ENCODE peak calls at places on chromosome 6, in eight cellular contexts. One of them, this sample, is unnamed.

GRCh38 chr6:43476744-43477143 is 626 bp upstream of the TJAP1 start:
- DNase-seq in activated CD4-positive, alpha-beta T cell treated with anti-CD3 and anti-CD28 coated beads, Interleukin-2, amount 50 U/mL, for 1 hour: no peak
- DNase-seq in T-helper 9 cell: no peak
- DNase-seq in CD4-positive, alpha-beta memory T cell: no peak
- DNase-seq in fibroblast of mammary gland: no peak
- DNase-seq in iris pigment epithelial cell: no peak
- DNase-seq in astrocyte of the spinal cord: no peak
- DNase-seq in cardiac muscle cell: no peak
- DNase-seq in this sample: no peak

GRCh38 chr6:18280084-18280483 is 15.8 kb upstream of the DEK start:
- DNase-seq in activated CD4-positive, alpha-beta T cell treated with anti-CD3 and anti-CD28 coated beads, Interleukin-2, amount 50 U/mL, for 1 hour: no peak
- DNase-seq in T-helper 9 cell: no peak
- DNase-seq in CD4-positive, alpha-beta memory T cell: no peak
- DNase-seq in fibroblast of mammary gland: no peak
- DNase-seq in iris pigment epithelial cell: peak
- DNase-seq in astrocyte of the spinal cord: no peak
- DNase-seq in cardiac muscle cell: no peak
- DNase-seq in this sample: no peak

GRCh38 chr6:47416396-47417345 is 60.9 kb upstream of the CD2AP start:
- DNase-seq in activated CD4-positive, alpha-beta T cell treated with anti-CD3 and anti-CD28 coated beads, Interleukin-2, amount 50 U/mL, for 1 hour: no peak
- DNase-seq in T-helper 9 cell: no peak
- DNase-seq in CD4-positive, alpha-beta memory T cell: no peak
- DNase-seq in fibroblast of mammary gland: no peak
- DNase-seq in iris pigment epithelial cell: no peak
- DNase-seq in astrocyte of the spinal cord: no peak
- DNase-seq in cardiac muscle cell: no peak
- DNase-seq in this sample: no peak

GRCh38 chr6:77455271-77455670 is 8.0 kb downstream of the HTR1B start:
- DNase-seq in activated CD4-positive, alpha-beta T cell treated with anti-CD3 and anti-CD28 coated beads, Interleukin-2, amount 50 U/mL, for 1 hour: no peak
- DNase-seq in T-helper 9 cell: no peak
- DNase-seq in CD4-positive, alpha-beta memory T cell: no peak
- DNase-seq in fibroblast of mammary gland: no peak
- DNase-seq in iris pigment epithelial cell: peak
- DNase-seq in astrocyte of the spinal cord: no peak
- DNase-seq in cardiac muscle cell: no peak
- DNase-seq in this sample: no peak

GRCh38 chr6:137820952-137821351 is 46.1 kb upstream of the TNFAIP3 start:
- DNase-seq in activated CD4-positive, alpha-beta T cell treated with anti-CD3 and anti-CD28 coated beads, Interleukin-2, amount 50 U/mL, for 1 hour: no peak
- DNase-seq in T-helper 9 cell: no peak
- DNase-seq in CD4-positive, alpha-beta memory T cell: no peak
- DNase-seq in fibroblast of mammary gland: peak
- DNase-seq in iris pigment epithelial cell: peak
- DNase-seq in astrocyte of the spinal cord: no peak
- DNase-seq in cardiac muscle cell: no peak
- DNase-seq in this sample: no peak

GRCh38 chr6:4287811-4288244 is 152.5 kb upstream of the ECI2 start:
- DNase-seq in activated CD4-positive, alpha-beta T cell treated with anti-CD3 and anti-CD28 coated beads, Interleukin-2, amount 50 U/mL, for 1 hour: no peak
- DNase-seq in T-helper 9 cell: no peak
- DNase-seq in CD4-positive, alpha-beta memory T cell: no peak
- DNase-seq in fibroblast of mammary gland: no peak
- DNase-seq in iris pigment epithelial cell: no peak
- DNase-seq in astrocyte of the spinal cord: no peak
- DNase-seq in cardiac muscle cell: no peak
- DNase-seq in this sample: no peak

GRCh38 chr6:134193536-134194521 is 124.1 kb downstream of the SGK1 start:
- DNase-seq in activated CD4-positive, alpha-beta T cell treated with anti-CD3 and anti-CD28 coated beads, Interleukin-2, amount 50 U/mL, for 1 hour: no peak
- DNase-seq in T-helper 9 cell: no peak
- DNase-seq in CD4-positive, alpha-beta memory T cell: no peak
- DNase-seq in fibroblast of mammary gland: no peak
- DNase-seq in iris pigment epithelial cell: no peak
- DNase-seq in astrocyte of the spinal cord: no peak
- DNase-seq in cardiac muscle cell: no peak
- DNase-seq in this sample: no peak

GRCh38 chr6:157615411-157615763 is 207.7 kb upstream of the SNX9 start:
- DNase-seq in activated CD4-positive, alpha-beta T cell treated with anti-CD3 and anti-CD28 coated beads, Interleukin-2, amount 50 U/mL, for 1 hour: no peak
- DNase-seq in T-helper 9 cell: no peak
- DNase-seq in CD4-positive, alpha-beta memory T cell: no peak
- DNase-seq in fibroblast of mammary gland: peak
- DNase-seq in iris pigment epithelial cell: no peak
- DNase-seq in astrocyte of the spinal cord: peak
- DNase-seq in cardiac muscle cell: no peak
- DNase-seq in this sample: no peak

GRCh38 chr6:143750945-143751344 is 73.2 kb downstream of the PHACTR2 start:
- DNase-seq in activated CD4-positive, alpha-beta T cell treated with anti-CD3 and anti-CD28 coated beads, Interleukin-2, amount 50 U/mL, for 1 hour: no peak
- DNase-seq in T-helper 9 cell: no peak
- DNase-seq in CD4-positive, alpha-beta memory T cell: no peak
- DNase-seq in fibroblast of mammary gland: no peak
- DNase-seq in iris pigment epithelial cell: no peak
- DNase-seq in astrocyte of the spinal cord: no peak
- DNase-seq in cardiac muscle cell: no peak
- DNase-seq in this sample: no peak

GRCh38 chr6:17885079-17885478 is 102.4 kb downstream of the KIF13A start:
- DNase-seq in activated CD4-positive, alpha-beta T cell treated with anti-CD3 and anti-CD28 coated beads, Interleukin-2, amount 50 U/mL, for 1 hour: no peak
- DNase-seq in T-helper 9 cell: no peak
- DNase-seq in CD4-positive, alpha-beta memory T cell: no peak
- DNase-seq in fibroblast of mammary gland: no peak
- DNase-seq in iris pigment epithelial cell: peak
- DNase-seq in astrocyte of the spinal cord: no peak
- DNase-seq in cardiac muscle cell: no peak
- DNase-seq in this sample: no peak

GRCh38 chr6:19789100-19789805 is 47.9 kb upstream of the ID4 start:
- DNase-seq in activated CD4-positive, alpha-beta T cell treated with anti-CD3 and anti-CD28 coated beads, Interleukin-2, amount 50 U/mL, for 1 hour: no peak
- DNase-seq in T-helper 9 cell: no peak
- DNase-seq in CD4-positive, alpha-beta memory T cell: no peak
- DNase-seq in fibroblast of mammary gland: no peak
- DNase-seq in iris pigment epithelial cell: no peak
- DNase-seq in astrocyte of the spinal cord: no peak
- DNase-seq in cardiac muscle cell: no peak
- DNase-seq in this sample: no peak

GRCh38 chr6:56540950-56541600 is 101.6 kb downstream of the DST start:
- DNase-seq in activated CD4-positive, alpha-beta T cell treated with anti-CD3 and anti-CD28 coated beads, Interleukin-2, amount 50 U/mL, for 1 hour: no peak
- DNase-seq in T-helper 9 cell: no peak
- DNase-seq in CD4-positive, alpha-beta memory T cell: no peak
- DNase-seq in fibroblast of mammary gland: peak
- DNase-seq in iris pigment epithelial cell: no peak
- DNase-seq in astrocyte of the spinal cord: no peak
- DNase-seq in cardiac muscle cell: no peak
- DNase-seq in this sample: no peak

GRCh38 chr6:126811307-126811706 is 307.2 kb upstream of the RSPO3 start:
- DNase-seq in activated CD4-positive, alpha-beta T cell treated with anti-CD3 and anti-CD28 coated beads, Interleukin-2, amount 50 U/mL, for 1 hour: no peak
- DNase-seq in T-helper 9 cell: no peak
- DNase-seq in CD4-positive, alpha-beta memory T cell: no peak
- DNase-seq in fibroblast of mammary gland: peak
- DNase-seq in iris pigment epithelial cell: peak
- DNase-seq in astrocyte of the spinal cord: peak
- DNase-seq in cardiac muscle cell: no peak
- DNase-seq in this sample: no peak

GRCh38 chr6:33886673-33887144 is 82.9 kb upstream of the MLN start:
- DNase-seq in activated CD4-positive, alpha-beta T cell treated with anti-CD3 and anti-CD28 coated beads, Interleukin-2, amount 50 U/mL, for 1 hour: no peak
- DNase-seq in T-helper 9 cell: no peak
- DNase-seq in CD4-positive, alpha-beta memory T cell: peak
- DNase-seq in fibroblast of mammary gland: peak
- DNase-seq in iris pigment epithelial cell: peak
- DNase-seq in astrocyte of the spinal cord: peak
- DNase-seq in cardiac muscle cell: peak
- DNase-seq in this sample: no peak

GRCh38 chr6:27810768-27811298 is 101.4 kb downstream of the OR2B2 start:
- DNase-seq in activated CD4-positive, alpha-beta T cell treated with anti-CD3 and anti-CD28 coated beads, Interleukin-2, amount 50 U/mL, for 1 hour: no peak
- DNase-seq in T-helper 9 cell: no peak
- DNase-seq in CD4-positive, alpha-beta memory T cell: no peak
- DNase-seq in fibroblast of mammary gland: no peak
- DNase-seq in iris pigment epithelial cell: no peak
- DNase-seq in astrocyte of the spinal cord: no peak
- DNase-seq in cardiac muscle cell: no peak
- DNase-seq in this sample: no peak

GRCh38 chr6:78397537-78397936 is 469.8 kb upstream of the IRAK1BP1 start:
- DNase-seq in activated CD4-positive, alpha-beta T cell treated with anti-CD3 and anti-CD28 coated beads, Interleukin-2, amount 50 U/mL, for 1 hour: no peak
- DNase-seq in T-helper 9 cell: no peak
- DNase-seq in CD4-positive, alpha-beta memory T cell: no peak
- DNase-seq in fibroblast of mammary gland: no peak
- DNase-seq in iris pigment epithelial cell: peak
- DNase-seq in astrocyte of the spinal cord: no peak
- DNase-seq in cardiac muscle cell: no peak
- DNase-seq in this sample: no peak

GRCh38 chr6:11328613-11329247 is 96.3 kb upstream of the NEDD9 start:
- DNase-seq in activated CD4-positive, alpha-beta T cell treated with anti-CD3 and anti-CD28 coated beads, Interleukin-2, amount 50 U/mL, for 1 hour: no peak
- DNase-seq in T-helper 9 cell: no peak
- DNase-seq in CD4-positive, alpha-beta memory T cell: no peak
- DNase-seq in fibroblast of mammary gland: peak
- DNase-seq in iris pigment epithelial cell: peak
- DNase-seq in astrocyte of the spinal cord: peak
- DNase-seq in cardiac muscle cell: no peak
- DNase-seq in this sample: no peak

GRCh38 chr6:81838031-81838430 is 85.5 kb upstream of the TENT5A start:
- DNase-seq in activated CD4-positive, alpha-beta T cell treated with anti-CD3 and anti-CD28 coated beads, Interleukin-2, amount 50 U/mL, for 1 hour: no peak
- DNase-seq in T-helper 9 cell: no peak
- DNase-seq in CD4-positive, alpha-beta memory T cell: no peak
- DNase-seq in fibroblast of mammary gland: no peak
- DNase-seq in iris pigment epithelial cell: peak
- DNase-seq in astrocyte of the spinal cord: peak
- DNase-seq in cardiac muscle cell: peak
- DNase-seq in this sample: no peak